ENCODE peak calls at places on chromosomes 11 and 22, in four cellular contexts. One of them, this sample, is unnamed.

GRCh38 chr11:3984896-3985295 is 109.7 kb upstream of the RRM1 start:
- DNase-seq in A549: no peak
- DNase-seq in HepG2: no peak
- DNase-seq in GM12878: no peak
- DNase-seq in this sample: peak; percentile 27

GRCh38 chr11:47566166-47566546 is 757 bp downstream of the PTPMT1 start:
- DNase-seq in A549: no peak
- DNase-seq in HepG2: no peak
- DNase-seq in GM12878: no peak
- DNase-seq in this sample: no peak

GRCh38 chr11:7165911-7166310 is 77.1 kb downstream of the RBMXL2 start:
- DNase-seq in A549: no peak
- DNase-seq in HepG2: no peak
- DNase-seq in GM12878: no peak
- DNase-seq in this sample: peak; percentile 20

GRCh38 chr22:41565403-41566054 is 4.7 kb downstream of the CSDC2 start:
- DNase-seq in A549: peak; percentile 71
- DNase-seq in HepG2: peak; percentile 55
- DNase-seq in GM12878: no peak
- DNase-seq in this sample: no peak

GRCh38 chr11:95086116-95086515 is 3.5 kb upstream of the ENDOD1 start:
- DNase-seq in A549: no peak
- DNase-seq in HepG2: no peak
- DNase-seq in GM12878: no peak
- DNase-seq in this sample: no peak

GRCh38 chr11:10708131-10708530 is 14.6 kb upstream of the IRAG1 start:
- DNase-seq in A549: no peak
- DNase-seq in HepG2: no peak
- DNase-seq in GM12878: no peak
- DNase-seq in this sample: no peak

GRCh38 chr11:93736129-93736528 is 5.2 kb downstream of the TAF1D start:
- DNase-seq in A549: no peak
- DNase-seq in HepG2: no peak
- DNase-seq in GM12878: no peak
- DNase-seq in this sample: no peak

GRCh38 chr11:4482445-4482844 is at the start of gene OR52K1:
- DNase-seq in A549: no peak
- DNase-seq in HepG2: no peak
- DNase-seq in GM12878: no peak
- DNase-seq in this sample: no peak

GRCh38 chr22:26707581-26707980 is 50.2 kb downstream of the MIAT start:
- DNase-seq in A549: no peak
- DNase-seq in HepG2: no peak
- DNase-seq in GM12878: no peak
- DNase-seq in this sample: no peak

GRCh38 chr11:65183201-65183891 is 1.6 kb downstream of the CAPN1 start:
- DNase-seq in A549: no peak
- DNase-seq in HepG2: no peak
- DNase-seq in GM12878: no peak
- DNase-seq in this sample: no peak

GRCh38 chr11:35247863-35248262 is 108.9 kb downstream of the CD44 start:
- DNase-seq in A549: no peak
- DNase-seq in HepG2: no peak
- DNase-seq in GM12878: no peak
- DNase-seq in this sample: no peak

GRCh38 chr11:35486446-35486845 is 39.0 kb downstream of the PAMR1 start:
- DNase-seq in A549: peak; percentile 18
- DNase-seq in HepG2: no peak
- DNase-seq in GM12878: no peak
- DNase-seq in this sample: no peak

GRCh38 chr11:65498042-65498726 is 661 bp upstream of the MALAT1 start:
- DNase-seq in A549: no peak
- DNase-seq in HepG2: no peak
- DNase-seq in GM12878: peak; percentile 53
- DNase-seq in this sample: no peak

GRCh38 chr11:88555018-88555828 is 217.7 kb upstream of the CTSC start:
- DNase-seq in A549: peak; percentile 34
- DNase-seq in HepG2: no peak
- DNase-seq in GM12878: no peak
- DNase-seq in this sample: no peak

GRCh38 chr11:11513438-11513837 is 108.4 kb downstream of the GALNT18 start:
- DNase-seq in A549: no peak
- DNase-seq in HepG2: no peak
- DNase-seq in GM12878: no peak
- DNase-seq in this sample: no peak

GRCh38 chr11:102810943-102811528 is 13.1 kb upstream of the MMP1 start:
- DNase-seq in A549: peak; percentile 6
- DNase-seq in HepG2: peak; percentile 12
- DNase-seq in GM12878: no peak
- DNase-seq in this sample: peak; percentile 10

GRCh38 chr22:19707347-19708322 is 6.7 kb upstream of the SEPTIN5 start:
- DNase-seq in A549: no peak
- DNase-seq in HepG2: no peak
- DNase-seq in GM12878: no peak
- DNase-seq in this sample: peak; percentile 20

GRCh38 chr11:116418388-116419041 is 354.3 kb downstream of the BUD13 start:
- DNase-seq in A549: no peak
- DNase-seq in HepG2: no peak
- DNase-seq in GM12878: no peak
- DNase-seq in this sample: peak; percentile 65

GRCh38 chr11:66418168-66418985 is 2.5 kb upstream of the NPAS4 start:
- DNase-seq in A549: peak; percentile 93
- DNase-seq in HepG2: peak; percentile 53
- DNase-seq in GM12878: peak; percentile 21
- DNase-seq in this sample: peak; percentile 85

GRCh38 chr11:2077061-2077802 is 62.0 kb downstream of the IGF2 start:
- DNase-seq in A549: peak; percentile 51
- DNase-seq in HepG2: peak; percentile 55
- DNase-seq in GM12878: no peak
- DNase-seq in this sample: no peak
- TF ChIP-seq PBX3 in A549: peak; percentile 7
- TF ChIP-seq PBX3 in HepG2: no peak
- TF ChIP-seq PBX3 in GM12878: no peak
- TF ChIP-seq PBX3 in this sample: no peak

GRCh38 chr11:2675540-2675939 is 24.3 kb downstream of the KCNQ1OT1 start:
- DNase-seq in A549: no peak
- DNase-seq in HepG2: no peak
- DNase-seq in GM12878: no peak
- DNase-seq in this sample: peak; percentile 90
- TF ChIP-seq REST in A549: no peak
- TF ChIP-seq REST in HepG2: no peak
- TF ChIP-seq REST in GM12878: no peak
- TF ChIP-seq REST in this sample: no peak

GRCh38 chr22:23064381-23065068 is 5.8 kb upstream of the GNAZ start:
- DNase-seq in A549: no peak
- DNase-seq in HepG2: no peak
- DNase-seq in GM12878: no peak
- DNase-seq in this sample: peak; percentile 3

GRCh38 chr22:23066200-23067022 is 3.9 kb upstream of the GNAZ start:
- DNase-seq in A549: no peak
- DNase-seq in HepG2: no peak
- DNase-seq in GM12878: no peak
- DNase-seq in this sample: no peak

GRCh38 chr22:23065495-23066122 is 4.7 kb upstream of the GNAZ start:
- DNase-seq in A549: no peak
- DNase-seq in HepG2: no peak
- DNase-seq in GM12878: no peak
- DNase-seq in this sample: peak; percentile 10

GRCh38 chr22:23063539-23064380 is 6.6 kb upstream of the GNAZ start:
- DNase-seq in A549: no peak
- DNase-seq in HepG2: no peak
- DNase-seq in GM12878: no peak
- DNase-seq in this sample: peak; percentile 2

DNA sequence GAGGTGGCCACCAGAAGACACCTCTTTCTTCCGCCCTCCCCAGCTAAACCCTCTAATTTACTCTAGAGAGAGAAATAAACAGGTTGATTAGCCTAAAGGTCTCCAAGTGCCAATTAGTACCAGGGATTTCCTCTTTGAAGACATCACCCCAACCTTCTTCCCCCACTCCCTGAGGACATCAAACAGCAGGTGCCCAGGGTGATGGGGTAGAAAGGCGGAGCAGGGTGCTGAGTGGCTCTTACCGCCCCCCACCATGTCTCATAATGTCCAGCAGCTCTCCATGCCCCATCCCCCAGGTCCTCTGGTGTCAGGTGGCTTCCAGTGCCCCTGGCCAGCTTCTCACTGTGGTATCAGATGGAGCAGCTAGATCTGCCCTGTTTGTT is 5.3 kb upstream of the GNAZ start:
- DNase-seq in A549: no peak
- DNase-seq in HepG2: no peak
- DNase-seq in GM12878: no peak
- DNase-seq in this sample: peak; percentile 3
- TF ChIP-seq PBX3 in A549: no peak
- TF ChIP-seq PBX3 in HepG2: no peak
- TF ChIP-seq PBX3 in GM12878: no peak
- TF ChIP-seq PBX3 in this sample: no peak

DNA sequence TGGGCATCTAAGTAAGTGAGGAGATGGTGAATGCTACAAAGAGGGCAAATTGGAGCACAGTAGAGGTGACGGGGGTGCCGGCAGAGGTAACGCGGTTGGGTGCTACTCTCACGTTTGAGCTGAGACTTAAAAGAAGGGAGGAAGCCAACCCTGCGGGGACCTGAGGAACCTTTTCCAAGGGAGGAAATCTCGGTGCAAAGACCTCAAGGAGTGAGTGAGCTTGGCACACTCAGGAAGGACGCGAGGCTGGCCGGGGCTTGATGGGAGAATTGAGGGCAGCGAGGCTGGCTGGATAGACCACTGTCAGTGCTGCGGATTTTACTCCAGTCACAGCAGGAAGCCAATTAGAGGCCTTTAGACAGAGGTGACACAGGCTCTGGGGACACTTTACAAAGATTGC is 25.0 kb downstream of the TSKU start:
- DNase-seq in A549: no peak
- DNase-seq in HepG2: no peak
- DNase-seq in GM12878: no peak
- DNase-seq in this sample: no peak
- TF ChIP-seq REST in A549: no peak
- TF ChIP-seq REST in HepG2: no peak
- TF ChIP-seq REST in GM12878: no peak
- TF ChIP-seq REST in this sample: no peak

GRCh38 chr22:48644997-48645396 is 1182.7 kb downstream of the BRD1 start:
- DNase-seq in A549: no peak
- DNase-seq in HepG2: no peak
- DNase-seq in GM12878: no peak
- DNase-seq in this sample: no peak
- TF ChIP-seq PBX3 in A549: no peak
- TF ChIP-seq PBX3 in HepG2: no peak
- TF ChIP-seq PBX3 in GM12878: no peak
- TF ChIP-seq PBX3 in this sample: no peak

GRCh38 chr11:124740277-124740882 is 638 bp downstream of the NRGN start:
- DNase-seq in A549: peak; percentile 46
- DNase-seq in HepG2: no peak
- DNase-seq in GM12878: no peak
- DNase-seq in this sample: peak; percentile 76
- TF ChIP-seq REST in A549: no peak
- TF ChIP-seq REST in HepG2: no peak
- TF ChIP-seq REST in GM12878: no peak
- TF ChIP-seq REST in this sample: no peak

DNA sequence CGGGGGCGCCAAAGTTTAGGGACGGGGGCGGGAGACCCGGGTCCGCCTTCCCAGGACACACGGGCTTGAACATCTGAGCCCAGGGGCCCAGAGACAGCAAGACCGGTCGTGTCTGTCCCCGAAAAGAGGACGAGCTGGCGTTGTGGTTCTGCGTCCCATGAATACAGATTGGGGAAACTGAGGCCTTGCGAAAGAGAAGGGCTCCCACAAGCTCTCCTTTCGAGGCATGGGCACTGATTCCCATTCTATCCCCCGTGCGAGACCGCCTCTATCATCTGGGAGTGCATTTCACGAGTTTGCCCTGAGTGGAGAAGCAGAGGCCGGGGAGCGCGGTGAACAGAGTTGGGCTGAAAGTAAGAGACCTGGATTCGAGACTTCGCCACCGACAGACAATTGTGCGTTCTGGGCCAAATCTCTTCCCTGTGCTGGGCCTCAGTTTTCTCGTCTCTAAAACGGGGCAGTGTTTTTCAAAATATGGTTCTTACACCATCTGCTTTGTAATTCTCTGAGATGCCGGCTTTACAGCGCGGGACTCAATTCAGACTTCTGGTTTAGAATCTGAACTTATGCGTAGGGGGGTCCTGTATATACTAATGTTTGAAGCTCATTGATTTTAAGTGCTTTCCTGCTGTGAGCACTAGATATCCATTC is 471 bp downstream of the RNF185 start:
- DNase-seq in A549: no peak
- DNase-seq in HepG2: no peak
- DNase-seq in GM12878: no peak
- DNase-seq in this sample: no peak
- TF ChIP-seq PBX3 in A549: no peak
- TF ChIP-seq PBX3 in HepG2: no peak
- TF ChIP-seq PBX3 in GM12878: no peak
- TF ChIP-seq PBX3 in this sample: no peak

GRCh38 chr11:124676386-124676785 is 2.7 kb downstream of the SPA17 start:
- DNase-seq in A549: no peak
- DNase-seq in HepG2: no peak
- DNase-seq in GM12878: no peak
- DNase-seq in this sample: no peak
- TF ChIP-seq REST in A549: no peak
- TF ChIP-seq REST in HepG2: no peak
- TF ChIP-seq REST in GM12878: no peak
- TF ChIP-seq REST in this sample: no peak